ENCODE peak calls at places on chromosomes 16 and 17, in four cellular contexts. V, R, M and L are unnamed samples.
A peak's percentile ranks its signal among the peaks of the same experiment; 100 is the strongest.

GRCh38 chr16:74607967-74608356 is 1.0 kb upstream of the GLG1 start:
- DNase-seq in V (peak; percentile 8), R (peak; percentile 72), M (no peak), L (no peak)

GRCh38 chr17:8300629-8301242 is 5.5 kb upstream of the SLC25A35 start:
- DNase-seq in V (peak; percentile 71), R (peak; percentile 88), M (no peak), L (no peak)

GRCh38 chr17:574061-574460 is 140.6 kb downstream of the VPS53 start:
- DNase-seq in V (no peak), R (no peak), M (no peak), L (no peak)

GRCh38 chr17:3012926-3013581 is 50.4 kb downstream of the OR1D5 start:
- DNase-seq in V (peak; percentile 77), R (peak; percentile 96), M (no peak), L (peak; percentile 60)

GRCh38 chr17:8997994-8998628 is 23.2 kb upstream of the NTN1 start:
- DNase-seq in V (peak; percentile 62), R (peak; percentile 95), M (no peak), L (peak; percentile 44)

GRCh38 chr16:57801856-57802634 is at the start of gene KIFC3:
- DNase-seq in V (peak; percentile 80), R (peak; percentile 82), M (no peak), L (peak; percentile 94)

GRCh38 chr17:1732241-1733046 is 7.9 kb downstream of the WDR81 start:
- DNase-seq in V (no peak), R (no peak), M (no peak), L (no peak)

GRCh38 chr17:45433136-45433535 is 466 bp upstream of the ARHGAP27 start:
- DNase-seq in V (no peak), R (peak; percentile 72), M (no peak), L (peak; percentile 47)

DNA sequence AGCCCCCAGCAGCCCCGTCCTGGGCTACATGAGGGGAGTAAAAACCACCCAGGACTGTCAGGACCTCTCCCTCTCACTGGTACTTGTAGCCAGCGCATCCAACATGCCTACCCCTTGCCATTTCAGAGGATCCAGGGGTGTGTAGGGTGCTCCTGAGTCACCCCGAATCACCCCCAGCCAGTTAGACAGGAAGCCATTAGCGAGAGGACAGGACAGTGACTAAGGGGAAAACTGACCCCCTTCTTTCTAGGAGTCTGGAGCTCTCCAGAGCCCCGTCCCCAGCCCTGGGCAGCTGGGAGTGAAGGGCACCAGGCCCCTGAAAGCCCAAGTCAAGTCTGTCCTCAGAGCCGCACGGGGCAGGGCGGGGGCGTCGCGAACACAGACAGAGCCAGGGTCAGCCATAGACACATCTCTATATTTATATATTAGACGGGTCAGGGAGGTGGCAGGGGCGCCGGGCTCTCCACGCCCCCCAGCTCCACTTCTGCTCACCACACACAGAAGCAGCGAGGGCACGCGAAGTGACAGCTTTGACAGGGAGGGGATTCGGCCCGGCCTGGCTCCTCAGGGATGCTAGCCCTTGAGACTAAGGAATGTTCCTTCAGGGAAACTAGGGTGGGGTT is 485 bp upstream of the GDPD3 start:
- DNase-seq in V (no peak), R (no peak), M (no peak), L (no peak)
- H3K27ac ChIP-seq in V (peak overlapping the region; percentile 4), R (no peak overlapping the region), M (peak overlapping the region; percentile 21), L (no peak overlapping the region)

GRCh38 chr17:40000161-40000560 is 15.1 kb upstream of the CSF3 start:
- DNase-seq in V (no peak), R (no peak), M (no peak), L (no peak)

GRCh38 chr17:39999067-39999466 is 16.2 kb upstream of the CSF3 start:
- DNase-seq in V (no peak), R (no peak), M (no peak), L (no peak)

GRCh38 chr17:40005527-40005926 is 9.7 kb upstream of the CSF3 start:
- DNase-seq in V (no peak), R (no peak), M (no peak), L (no peak)

GRCh38 chr17:40004072-40004471 is 11.2 kb upstream of the CSF3 start:
- DNase-seq in V (no peak), R (no peak), M (no peak), L (no peak)

DNA sequence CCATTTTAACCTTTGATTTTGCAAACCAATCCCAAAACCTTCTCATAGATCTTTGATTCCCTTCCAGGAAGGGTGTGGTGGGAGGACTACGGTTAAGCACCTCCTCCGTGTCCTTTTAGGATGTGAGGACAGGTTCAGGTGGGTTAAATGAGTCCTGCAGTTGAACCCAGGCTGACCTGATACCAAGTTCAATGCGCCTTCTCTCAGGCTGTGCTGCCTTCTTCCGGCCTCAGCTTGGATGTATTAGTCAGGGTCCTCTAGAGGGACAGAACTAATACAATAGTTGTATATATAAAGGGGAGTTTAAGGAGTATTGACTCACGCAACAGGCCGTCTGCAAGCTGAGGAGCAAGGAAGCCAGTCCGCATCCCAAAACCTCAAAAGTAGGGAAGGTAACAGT is 10.5 kb upstream of the CSF3 start:
- DNase-seq in V (no peak), R (no peak), M (no peak), L (no peak)
- H3K27ac ChIP-seq in V (no peak overlapping the region), R (no peak overlapping the region), M (no peak overlapping the region), L (no peak overlapping the region)

GRCh38 chr17:52159159-52159809 is 770 bp upstream of the CA10 start:
- DNase-seq in V (no peak), R (peak; percentile 61), M (no peak), L (no peak)

GRCh38 chr17:52157603-52158449 is 688 bp downstream of the CA10 start:
- DNase-seq in V (no peak), R (peak; percentile 54), M (no peak), L (no peak)

GRCh38 chr17:52159810-52160578 is 1.5 kb upstream of the CA10 start:
- DNase-seq in V (no peak), R (no peak), M (no peak), L (no peak)

GRCh38 chr17:52157161-52157560 is 1.4 kb downstream of the CA10 start:
- DNase-seq in V (no peak), R (peak; percentile 67), M (no peak), L (no peak)

GRCh38 chr17:52158450-52159042 is at the start of gene CA10:
- DNase-seq in V (peak; percentile 20), R (peak; percentile 95), M (no peak), L (no peak)
- H3K27ac ChIP-seq in V (no peak within 1 kb of the TSS), R (no peak within 1 kb of the TSS), M (no peak within 1 kb of the TSS), L (no peak within 1 kb of the TSS)

GRCh38 chr17:17781591-17782424 is 55.0 kb downstream of the SREBF1 start:
- DNase-seq in V (peak; percentile 95), R (peak; percentile 91), M (no peak), L (no peak)
- H3K27ac ChIP-seq in V (peak overlapping the region; percentile 96), R (peak overlapping the region; percentile 90), M (peak overlapping the region; percentile 39), L (no peak overlapping the region)

DNA sequence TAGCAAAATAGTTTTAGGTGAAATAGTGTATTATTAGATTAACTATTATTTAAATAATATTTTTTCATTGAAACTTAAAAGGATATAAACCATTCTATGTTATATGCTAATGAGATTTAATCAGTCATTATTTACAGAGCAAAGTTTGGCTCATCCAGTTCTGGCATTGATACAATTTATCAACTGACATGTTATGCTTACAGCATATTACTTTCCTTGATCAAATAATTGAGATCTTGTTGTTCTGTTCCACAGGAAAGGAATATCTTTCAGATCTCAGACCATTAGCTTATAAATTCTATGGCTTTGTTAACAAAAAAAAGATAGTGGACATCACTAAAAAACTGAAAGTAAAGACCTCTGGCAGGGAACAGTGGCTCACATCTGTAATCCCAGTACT is 403.0 kb downstream of the ZFHX3 start:
- DNase-seq in V (no peak), R (no peak), M (no peak), L (no peak)
- H3K27ac ChIP-seq in V (no peak overlapping the region), R (no peak overlapping the region), M (no peak overlapping the region), L (no peak overlapping the region)

GRCh38 chr17:59760164-59760563 is 52.7 kb downstream of the VMP1 start:
- DNase-seq in V (no peak), R (no peak), M (no peak), L (no peak)

GRCh38 chr17:59762022-59762825 is 54.8 kb downstream of the VMP1 start:
- DNase-seq in V (no peak), R (no peak), M (no peak), L (peak; percentile 80)

GRCh38 chr17:59762826-59763374 is 55.4 kb downstream of the VMP1 start:
- DNase-seq in V (no peak), R (no peak), M (no peak), L (no peak)

GRCh38 chr17:59763861-59764260 is 56.4 kb downstream of the VMP1 start:
- DNase-seq in V (no peak), R (no peak), M (peak; percentile 81), L (peak; percentile 52)

DNA sequence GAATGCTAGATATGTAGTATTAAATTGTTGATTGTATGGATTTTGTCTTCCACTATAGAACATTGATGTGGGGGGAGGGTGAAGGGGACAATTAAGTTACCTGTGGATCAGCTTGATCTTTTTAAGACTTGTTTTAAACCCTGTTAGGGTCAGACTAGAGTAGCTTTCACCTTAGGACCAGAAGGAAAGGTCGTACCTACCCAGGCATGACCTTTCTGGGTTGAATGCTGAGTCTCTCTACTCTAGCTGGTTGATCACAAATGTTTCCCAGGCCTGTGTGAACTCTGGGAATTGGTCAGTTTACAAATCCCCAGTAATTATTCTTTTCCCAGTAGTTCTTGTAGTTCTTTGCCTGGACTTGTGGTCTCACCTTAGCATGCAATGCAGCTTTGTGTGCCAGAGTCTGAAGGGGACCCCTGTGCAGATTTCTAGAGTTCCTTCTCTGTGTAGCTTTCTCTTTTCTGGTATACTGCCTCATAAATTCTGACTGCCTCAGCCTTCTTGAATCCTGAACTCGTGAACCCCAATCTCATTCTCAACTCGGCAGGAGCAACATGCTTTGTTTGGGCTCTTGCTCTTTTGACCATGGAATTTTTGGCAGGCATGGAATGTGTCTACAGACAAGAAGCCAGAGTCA is 54.0 kb downstream of the VMP1 start:
- DNase-seq in V (peak; percentile 56), R (peak; percentile 63), M (peak; percentile 77), L (peak; percentile 89)
- H3K27ac ChIP-seq in V (peak overlapping the region; percentile 92), R (peak overlapping the region; percentile 93), M (peak overlapping the region; percentile 91), L (peak overlapping the region; percentile 89)

GRCh38 chr17:77461277-77462057 is 320.7 kb downstream of the SEC14L1 start:
- DNase-seq in V (no peak), R (no peak), M (no peak), L (no peak)
- H3K27ac ChIP-seq in V (peak overlapping the region; percentile 96), R (peak overlapping the region; percentile 79), M (no peak overlapping the region), L (no peak overlapping the region)

DNA sequence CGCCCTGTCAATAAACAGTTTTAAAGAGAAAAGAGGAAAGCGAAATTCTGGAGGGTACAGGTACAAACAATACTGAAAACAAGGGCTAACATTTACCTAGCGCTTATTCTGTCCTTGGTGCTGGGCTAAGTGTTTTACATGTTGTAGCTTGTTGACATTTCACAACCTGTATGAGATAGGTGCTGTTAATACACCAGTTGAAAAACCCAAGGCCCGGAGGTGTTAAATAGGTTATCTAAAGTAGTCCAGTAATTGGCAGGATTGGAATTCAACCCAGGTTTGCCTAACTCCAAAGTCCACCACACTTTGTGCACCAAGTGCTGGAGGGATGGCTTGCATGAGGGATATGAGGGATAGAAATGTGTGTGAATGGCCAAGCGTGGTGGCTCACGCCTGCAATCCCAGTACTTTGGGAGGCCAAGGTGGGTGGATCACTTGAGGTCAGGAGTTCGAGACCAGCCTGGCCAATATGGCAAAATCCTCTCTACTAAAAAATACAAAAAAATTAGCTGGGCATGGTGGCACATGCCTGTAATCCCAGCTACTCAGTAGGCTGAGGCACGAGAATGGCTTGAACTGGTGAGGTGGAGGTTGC is 2.9 kb downstream of the ATP6V0D1 start:
- DNase-seq in V (no peak), R (no peak), M (no peak), L (no peak)
- H3K27ac ChIP-seq in V (no peak overlapping the region), R (no peak overlapping the region), M (no peak overlapping the region), L (no peak overlapping the region)